ENCODE peak calls at places on chromosomes 1 and 21, in eight cellular contexts. Y, T, R, V, M, D, U and W are unnamed samples.
A peak's percentile ranks its signal among the peaks of the same experiment; 100 is the strongest.

GRCh38 chr1:33586111-33586510 is 113.7 kb downstream of the ZSCAN20 start:
- DNase-seq in V (no peak), T (no peak), U (no peak), D (no peak), M (no peak), Y (no peak), R (no peak), W (no peak)

GRCh38 chr1:64898107-64898861 is 68.1 kb downstream of the JAK1 start:
- DNase-seq in D (no peak), V (peak; percentile 79), T (no peak), R (no peak), Y (peak; percentile 91), M (peak; percentile 30), U (peak; percentile 88), W (no peak)

GRCh38 chr21:44988607-44989537 is 49.0 kb downstream of the SLX9 start:
- DNase-seq in M (no peak), R (no peak), V (peak; percentile 1), T (no peak), Y (no peak), U (no peak), D (no peak), W (no peak)

GRCh38 chr1:62687421-62687902 is 724 bp downstream of the DOCK7 start:
- DNase-seq in D (peak; percentile 20), U (no peak), R (peak; percentile 25), V (peak; percentile 32), T (no peak), Y (no peak), M (no peak), W (no peak)

GRCh38 chr1:28078680-28079626 is 9.5 kb downstream of the EYA3 start:
- DNase-seq in U (no peak), M (no peak), R (no peak), Y (no peak), T (no peak), V (no peak), D (no peak), W (no peak)

GRCh38 chr1:17874231-17874630 is 119.1 kb downstream of the ACTL8 start:
- DNase-seq in U (no peak), Y (no peak), R (no peak), T (no peak), V (no peak), D (no peak), M (no peak), W (no peak)

GRCh38 chr1:66012076-66012769 is 219.5 kb downstream of the PDE4B start:
- DNase-seq in U (no peak), V (no peak), R (no peak), D (peak; percentile 11), M (no peak), T (no peak), Y (no peak), W (no peak)

GRCh38 chr1:205665216-205665757 is 15.0 kb downstream of the SLC45A3 start:
- DNase-seq in M (no peak), U (no peak), R (no peak), T (no peak), V (no peak), Y (no peak), D (no peak), W (no peak)

GRCh38 chr1:1479547-1480483 is 8.2 kb downstream of the ATAD3B start:
- DNase-seq in Y (no peak), U (no peak), R (no peak), M (no peak), T (no peak), D (no peak), V (no peak), W (no peak)

GRCh38 chr1:53622531-53622930 is 116.4 kb downstream of the GLIS1 start:
- DNase-seq in T (no peak), Y (no peak), M (no peak), R (no peak), V (no peak), D (no peak), U (no peak), W (no peak)

GRCh38 chr1:110465038-110465813 is 14.3 kb downstream of the PROK1 start:
- DNase-seq in T (no peak), D (no peak), U (no peak), M (no peak), R (no peak), Y (no peak), V (no peak), W (no peak)

GRCh38 chr1:19205403-19205802 is 4.7 kb downstream of the UBR4 start:
- DNase-seq in U (no peak), R (no peak), D (peak; percentile 14), V (no peak), Y (no peak), T (no peak), M (no peak), W (no peak)

GRCh38 chr1:93598396-93598795 is 83.2 kb downstream of the BCAR3 start:
- DNase-seq in Y (no peak), M (no peak), U (no peak), V (no peak), D (no peak), T (no peak), R (no peak), W (no peak)

GRCh38 chr1:50195205-50195604 is 86.5 kb downstream of the ELAVL4 start:
- DNase-seq in M (no peak), V (no peak), Y (no peak), U (no peak), R (no peak), D (no peak), T (no peak), W (no peak)